ENCODE peak calls at places on chromosomes 5 and 9, in nine cellular contexts. I, W, U, D, F, Y, X, R and O are unnamed samples.

GRCh38 chr5:160081495-160081894 is 37.8 kb downstream of the PWWP2A start:
- DNase-seq in I (no peak), W (no peak), U (no peak), D (no peak), F (no peak), Y (no peak), X (no peak), R (no peak), O (no peak)

GRCh38 chr5:2762744-2763532 is 11.5 kb upstream of the IRX2 start:
- DNase-seq in I (no peak), W (no peak), U (no peak), D (no peak), F (no peak), Y (no peak), X (no peak), R (no peak), O (no peak)

GRCh38 chr5:170296935-170297588 is 515 bp downstream of the LCP2 start:
- DNase-seq in I (no peak), W (no peak), U (no peak), D (no peak), F (no peak), Y (no peak), X (no peak), R (no peak), O (no peak)

GRCh38 chr5:43193171-43193951 is 1.3 kb downstream of the NIM1K start:
- DNase-seq in I (no peak), W (no peak), U (peak; percentile 87), D (peak; percentile 69), F (peak; percentile 99), Y (peak; percentile 62), X (peak; percentile 17), R (no peak), O (peak; percentile 8)

GRCh38 chr5:142861011-142861410 is 90.8 kb downstream of the ARHGAP26 start:
- DNase-seq in I (no peak), W (no peak), U (no peak), D (no peak), F (no peak), Y (no peak), X (no peak), R (no peak), O (no peak)

GRCh38 chr5:149775785-149776184 is 45.7 kb downstream of the PPARGC1B start:
- DNase-seq in I (no peak), W (no peak), U (peak; percentile 49), D (no peak), F (no peak), Y (no peak), X (no peak), R (no peak), O (no peak)

GRCh38 chr5:8138884-8139283 is 269.9 kb downstream of the MTRR start:
- DNase-seq in I (no peak), W (no peak), U (no peak), D (no peak), F (no peak), Y (no peak), X (no peak), R (no peak), O (no peak)

GRCh38 chr5:137613554-137614265 is 114.6 kb upstream of the SPOCK1 start:
- DNase-seq in I (no peak), W (no peak), U (peak; percentile 13), D (no peak), F (peak; percentile 67), Y (no peak), X (no peak), R (no peak), O (no peak)

GRCh38 chr5:123719004-123719403 is 207.0 kb downstream of the CSNK1G3 start:
- DNase-seq in I (no peak), W (no peak), U (peak; percentile 55), D (no peak), F (peak; percentile 32), Y (no peak), X (no peak), R (no peak), O (no peak)

GRCh38 chr5:159106569-159107282 is 7.0 kb upstream of the EBF1 start:
- DNase-seq in I (peak; percentile 85), W (peak; percentile 83), U (peak; percentile 69), D (peak; percentile 91), F (peak; percentile 86), Y (peak; percentile 85), X (peak; percentile 83), R (peak; percentile 84), O (no peak)

DNA sequence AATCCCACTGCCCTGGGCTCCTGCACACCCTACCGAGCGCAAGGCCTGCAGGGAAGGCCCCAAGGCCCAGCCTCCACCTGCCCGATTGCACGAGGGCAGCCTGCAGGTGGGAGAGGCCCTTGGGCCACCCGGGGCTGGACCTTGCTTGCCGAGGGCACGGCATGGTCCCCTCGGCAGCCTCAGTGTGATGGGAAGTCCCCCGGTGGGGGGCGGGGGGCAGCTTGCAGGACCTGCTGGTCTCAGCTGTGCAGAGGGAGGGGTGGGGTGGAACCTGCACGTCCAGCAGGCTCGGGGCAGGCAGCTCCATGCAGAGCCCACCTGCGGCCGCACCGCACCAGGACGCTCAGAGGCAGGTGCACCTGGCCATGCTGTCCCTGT is 56.6 kb upstream of the UBAC1 start:
- DNase-seq in I (peak; percentile 63), W (peak; percentile 13), U (no peak), D (peak; percentile 19), F (no peak), Y (no peak), X (peak; percentile 13), R (no peak), O (no peak)
- H3K4me1 ChIP-seq in I (peaks cover 32% of the 10 kb centered on the region), W (peaks cover 40% of the 10 kb centered on the region), U (no peaks in the 10 kb centered on the region), D (no peaks in the 10 kb centered on the region), F (no peaks in the 10 kb centered on the region), Y (no peaks in the 10 kb centered on the region), X (no peaks in the 10 kb centered on the region), R (peaks cover 14% of the 10 kb centered on the region), O (no peaks in the 10 kb centered on the region)

GRCh38 chr9:98861881-98862501 is 54.5 kb downstream of the GALNT12 start:
- DNase-seq in I (peak; percentile 74), W (no peak), U (peak; percentile 93), D (no peak), F (peak; percentile 99), Y (no peak), X (peak; percentile 70), R (peak; percentile 57), O (no peak)
- H3K27ac ChIP-seq in I (peak overlapping the region; percentile 3), W (peak overlapping the region; percentile 94), U (peak overlapping the region; percentile 97), D (no peak overlapping the region), F (peak overlapping the region; percentile 94), Y (peak overlapping the region; percentile 79), X (peak overlapping the region; percentile 78), R (no peak overlapping the region), O (no peak overlapping the region)

GRCh38 chr5:110267714-110268113 is 458.8 kb downstream of the TMEM232 start:
- DNase-seq in I (no peak), W (no peak), U (no peak), D (no peak), F (no peak), Y (no peak), X (no peak), R (no peak), O (no peak)

GRCh38 chr5:110258460-110258859 is 468.0 kb downstream of the TMEM232 start:
- DNase-seq in I (no peak), W (no peak), U (peak; percentile 63), D (no peak), F (peak; percentile 84), Y (no peak), X (no peak), R (no peak), O (no peak)

GRCh38 chr5:110265199-110265598 is 461.3 kb downstream of the TMEM232 start:
- DNase-seq in I (no peak), W (no peak), U (no peak), D (no peak), F (no peak), Y (no peak), X (no peak), R (no peak), O (no peak)

GRCh38 chr5:110268283-110268682 is 458.2 kb downstream of the TMEM232 start:
- DNase-seq in I (no peak), W (no peak), U (no peak), D (no peak), F (no peak), Y (no peak), X (no peak), R (no peak), O (no peak)

GRCh38 chr5:110262754-110263153 is 463.7 kb downstream of the TMEM232 start:
- DNase-seq in I (no peak), W (no peak), U (no peak), D (no peak), F (peak; percentile 24), Y (no peak), X (peak; percentile 16), R (no peak), O (no peak)
- H3K9me3 ChIP-seq in I (no peaks in the 10 kb centered on the region), W (no peaks in the 10 kb centered on the region), U (no peaks in the 10 kb centered on the region), D (no peaks in the 10 kb centered on the region), F (no peaks in the 10 kb centered on the region), Y (no peaks in the 10 kb centered on the region), X (no peaks in the 10 kb centered on the region), R (no peaks in the 10 kb centered on the region), O (no peaks in the 10 kb centered on the region)

GRCh38 chr5:108521841-108522506 is 140.1 kb upstream of the FBXL17 start:
- DNase-seq in I (no peak), W (no peak), U (peak; percentile 92), D (peak; percentile 48), F (peak; percentile 73), Y (peak; percentile 33), X (no peak), R (no peak), O (no peak)
- H3K4me1 ChIP-seq in I (no peaks in the 10 kb centered on the region), W (no peaks in the 10 kb centered on the region), U (no peaks in the 10 kb centered on the region), D (no peaks in the 10 kb centered on the region), F (no peaks in the 10 kb centered on the region), Y (no peaks in the 10 kb centered on the region), X (no peaks in the 10 kb centered on the region), R (no peaks in the 10 kb centered on the region), O (no peaks in the 10 kb centered on the region)

GRCh38 chr9:78294290-78295176 is 2.4 kb upstream of the PSAT1 start:
- DNase-seq in I (no peak), W (no peak), U (no peak), D (no peak), F (no peak), Y (no peak), X (no peak), R (no peak), O (no peak)
- H3K27ac ChIP-seq in I (no peak overlapping the region), W (no peak overlapping the region), U (no peak overlapping the region), D (no peak overlapping the region), F (no peak overlapping the region), Y (no peak overlapping the region), X (no peak overlapping the region), R (no peak overlapping the region), O (no peak overlapping the region)

GRCh38 chr5:180259260-180259611 is 32.6 kb downstream of the MAPK9 start:
- DNase-seq in I (no peak), W (no peak), U (peak; percentile 45), D (no peak), F (no peak), Y (no peak), X (no peak), R (no peak), O (no peak)
- H3K9me3 ChIP-seq in I (peaks cover 10% of the 10 kb centered on the region), W (peaks cover 100% of the 10 kb centered on the region), U (peaks cover 59% of the 10 kb centered on the region), D (peaks cover 53% of the 10 kb centered on the region), F (peaks cover 14% of the 10 kb centered on the region), Y (peaks cover 34% of the 10 kb centered on the region), X (peaks cover 75% of the 10 kb centered on the region), R (peaks cover 95% of the 10 kb centered on the region), O (peaks cover 100% of the 10 kb centered on the region)

GRCh38 chr9:27499481-27499880 is 24.6 kb upstream of the IFNK start:
- DNase-seq in I (no peak), W (no peak), U (peak; percentile 74), D (no peak), F (peak; percentile 37), Y (no peak), X (no peak), R (no peak), O (no peak)
- H3K4me1 ChIP-seq in I (peaks cover 3% of the 10 kb centered on the region), W (peaks cover 27% of the 10 kb centered on the region), U (peaks cover 18% of the 10 kb centered on the region), D (no peaks in the 10 kb centered on the region), F (peaks cover 6% of the 10 kb centered on the region), Y (no peaks in the 10 kb centered on the region), X (peaks cover 6% of the 10 kb centered on the region), R (no peaks in the 10 kb centered on the region), O (no peaks in the 10 kb centered on the region)